ENCODE peak calls at places on chromosomes 11 and 22, in five cellular contexts. A is mammary epithelial cell, Z is GM23338, U is GM23248, F is neural progenitor cell. M is an unnamed sample.

GRCh38 chr11:19349340-19350025 is 108.7 kb upstream of the E2F8 start:
- DNase-seq in A (no peak), Z (no peak), U (no peak), F (no peak), M (no peak)

GRCh38 chr11:101158119-101158518 is 28.5 kb upstream of the PGR start:
- DNase-seq in A (no peak), Z (no peak), U (no peak), F (no peak), M (no peak)

GRCh38 chr11:33912405-33913361 is 20.8 kb upstream of the LMO2 start:
- DNase-seq in A (peak; percentile 87), Z (no peak), U (peak; percentile 96), F (peak; percentile 63), M (peak; percentile 30)

GRCh38 chr11:11583801-11584445 is 37.9 kb downstream of the GALNT18 start:
- DNase-seq in A (no peak), Z (no peak), U (no peak), F (no peak), M (no peak)

GRCh38 chr11:120134931-120135228 is 3.0 kb downstream of the TRIM29 start:
- DNase-seq in A (no peak), Z (no peak), U (no peak), F (no peak), M (no peak)

GRCh38 chr22:46577361-46578249 is 40.2 kb upstream of the CELSR1 start:
- DNase-seq in A (no peak), Z (no peak), U (peak; percentile 44), F (peak; percentile 11), M (no peak)

GRCh38 chr22:40387758-40388157 is 17.4 kb downstream of the SGSM3 start:
- DNase-seq in A (no peak), Z (no peak), U (no peak), F (no peak), M (no peak)

GRCh38 chr11:85742873-85743275 is 56.9 kb upstream of the CCDC89 start:
- DNase-seq in A (peak; percentile 79), Z (no peak), U (no peak), F (no peak), M (no peak)

GRCh38 chr11:69499216-69499945 is 17.9 kb downstream of the LINC01488 start:
- DNase-seq in A (no peak), Z (no peak), U (peak; percentile 23), F (no peak), M (no peak)

GRCh38 chr11:10322830-10323792 is 18.2 kb downstream of the ADM start:
- DNase-seq in A (peak; percentile 84), Z (peak; percentile 74), U (peak; percentile 94), F (peak; percentile 59), M (peak; percentile 98)

GRCh38 chr11:115928811-115929210 is 424.6 kb upstream of the CADM1 start:
- DNase-seq in A (no peak), Z (no peak), U (no peak), F (no peak), M (no peak)

GRCh38 chr11:115929618-115930129 is 425.5 kb upstream of the CADM1 start:
- DNase-seq in A (no peak), Z (no peak), U (no peak), F (no peak), M (no peak)

GRCh38 chr11:115926601-115927000 is 422.4 kb upstream of the CADM1 start:
- DNase-seq in A (no peak), Z (no peak), U (no peak), F (no peak), M (no peak)

GRCh38 chr11:115926090-115926489 is 421.9 kb upstream of the CADM1 start:
- DNase-seq in A (no peak), Z (no peak), U (no peak), F (no peak), M (no peak)

DNA sequence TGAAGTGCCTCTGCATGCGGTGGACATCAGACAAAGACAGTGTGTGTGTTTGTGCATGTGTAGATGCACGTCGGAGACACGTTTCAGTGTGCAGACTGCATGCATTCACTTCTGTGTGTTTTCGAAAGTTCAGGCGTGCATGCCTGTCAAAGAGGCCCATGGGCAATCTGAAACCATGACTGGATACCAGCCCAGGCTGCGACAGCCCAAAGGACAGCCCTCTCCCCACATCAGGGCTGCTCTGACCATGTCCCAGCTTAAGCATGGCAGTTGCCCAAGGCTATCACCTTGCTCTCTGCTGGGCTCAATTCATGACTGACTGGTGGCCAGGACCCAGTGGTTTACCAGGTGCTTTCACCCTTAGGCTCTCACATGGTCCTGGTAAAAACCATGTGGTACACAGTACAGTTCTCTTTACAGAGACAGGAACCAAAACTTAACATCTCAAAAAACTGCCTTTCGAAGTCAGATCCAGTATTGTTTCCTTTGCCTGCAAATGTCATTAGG is 423.7 kb upstream of the CADM1 start:
- DNase-seq in A (no peak), Z (no peak), U (no peak), F (no peak), M (no peak)
- H3K4me2 ChIP-seq in A (no peak overlapping the region), Z (no peak overlapping the region), U (no peak overlapping the region), F (no peak overlapping the region), M (no peak overlapping the region)

GRCh38 chr11:2381494-2382128 is 4.5 kb downstream of the CD81 start:
- DNase-seq in A (no peak), Z (no peak), U (no peak), F (no peak), M (no peak)
- H3K4me2 ChIP-seq in A (no peak overlapping the region), Z (no peak overlapping the region), U (no peak overlapping the region), F (no peak overlapping the region), M (no peak overlapping the region)

GRCh38 chr11:124971810-124972209 is 17.8 kb downstream of the CCDC15 start:
- DNase-seq in A (no peak), Z (no peak), U (no peak), F (no peak), M (no peak)

GRCh38 chr11:124970925-124971324 is 16.9 kb downstream of the CCDC15 start:
- DNase-seq in A (peak; percentile 46), Z (peak; percentile 78), U (peak; percentile 47), F (peak; percentile 48), M (peak; percentile 47)
- H3K4me2 ChIP-seq in A (no peak overlapping the region), Z (no peak overlapping the region), U (no peak overlapping the region), F (no peak overlapping the region), M (no peak overlapping the region)

GRCh38 chr22:37552560-37553163 is 7.6 kb upstream of the CDC42EP1 start:
- DNase-seq in A (no peak), Z (peak; percentile 80), U (peak; percentile 61), F (peak; percentile 94), M (peak; percentile 90)
- H3K4me2 ChIP-seq in A (no peak overlapping the region), Z (peak overlapping the region; percentile 75), U (no peak overlapping the region), F (peak overlapping the region; percentile 51), M (peak overlapping the region; percentile 59)

GRCh38 chr11:59829358-59829757 is 15.9 kb downstream of the CBLIF start:
- DNase-seq in A (no peak), Z (no peak), U (no peak), F (no peak), M (no peak)
- H3K4me2 ChIP-seq in A (no peak overlapping the region), Z (no peak overlapping the region), U (no peak overlapping the region), F (no peak overlapping the region), M (no peak overlapping the region)

M was measured in trophoblast cell.